ENCODE peak calls at places on chromosomes 3 and 15, in seven cellular contexts. X is IMR-90, R is H9, J is neuronal stem cell, A is H1, W is mesendoderm, O is trophoblast cell. S is an unnamed sample.

GRCh38 chr3:29494305-29495036 is 213.6 kb downstream of the RBMS3 start:
- DNase-seq in X (peak), R (no peak), J (no peak), A (no peak), W (no peak), O (no peak), S (peak)

GRCh38 chr15:57306305-57306943 is 69.9 kb upstream of the CGNL1 start:
- DNase-seq in X (peak), R (peak), J (peak), A (peak), W (peak), O (peak), S (peak)

GRCh38 chr3:137304313-137305056 is 346.7 kb downstream of the IL20RB start:
- DNase-seq in X (no peak), R (peak), J (no peak), A (peak), W (peak), O (no peak), S (no peak)

GRCh38 chr3:2643606-2644005 is 466.6 kb downstream of the IL5RA start:
- DNase-seq in X (no peak), R (no peak), J (no peak), A (no peak), W (no peak), O (no peak), S (no peak)

GRCh38 chr15:98530570-98530969 is 117.8 kb upstream of the IGF1R start:
- DNase-seq in X (no peak), R (no peak), J (no peak), A (no peak), W (no peak), O (no peak), S (no peak)

GRCh38 chr3:39900462-39901002 is 91.1 kb downstream of the MYRIP start:
- DNase-seq in X (no peak), R (no peak), J (no peak), A (no peak), W (no peak), O (peak), S (no peak)

GRCh38 chr3:123475786-123476185 is 26.9 kb upstream of the ADCY5 start:
- DNase-seq in X (no peak), R (no peak), J (no peak), A (no peak), W (no peak), O (no peak), S (no peak)

GRCh38 chr3:16124636-16125035 is 49.8 kb upstream of the GALNT15 start:
- DNase-seq in X (peak), R (no peak), J (no peak), A (no peak), W (no peak), O (no peak), S (peak)

GRCh38 chr3:117084739-117085270 is 375.2 kb downstream of the TUSC7 start:
- DNase-seq in X (no peak), R (no peak), J (no peak), A (no peak), W (no peak), O (no peak), S (no peak)

GRCh38 chr3:15241341-15241740 is 35.3 kb downstream of the CAPN7 start:
- DNase-seq in X (no peak), R (no peak), J (no peak), A (no peak), W (peak), O (peak), S (peak)

GRCh38 chr15:65368300-65368617 is 9.5 kb downstream of the IGDCC3 start:
- DNase-seq in X (no peak), R (peak), J (peak), A (peak), W (peak), O (no peak), S (no peak)

GRCh38 chr3:184262166-184262926 is 993 bp upstream of the CAMK2N2 start:
- DNase-seq in X (peak), R (peak), J (no peak), A (peak), W (peak), O (peak), S (no peak)

GRCh38 chr3:154182322-154182922 is 61.2 kb downstream of the ARHGEF26 start:
- DNase-seq in X (no peak), R (no peak), J (no peak), A (no peak), W (no peak), O (no peak), S (no peak)

GRCh38 chr15:69090197-69090948 is 70.1 kb upstream of the GLCE start:
- DNase-seq in X (peak), R (peak), J (no peak), A (no peak), W (peak), O (no peak), S (peak)

GRCh38 chr3:197372076-197372661 is 73.8 kb upstream of the DLG1 start:
- DNase-seq in X (peak), R (no peak), J (no peak), A (no peak), W (peak), O (peak), S (peak)

GRCh38 chr3:85476891-85477495 is 518.2 kb downstream of the CADM2 start:
- DNase-seq in X (no peak), R (no peak), J (no peak), A (no peak), W (peak), O (peak), S (no peak)

GRCh38 chr15:96693515-96693914 is 363.0 kb downstream of the NR2F2 start:
- DNase-seq in X (no peak), R (no peak), J (no peak), A (no peak), W (no peak), O (no peak), S (no peak)

GRCh38 chr3:112814256-112814655 is 32.4 kb downstream of the CD200R1L start:
- DNase-seq in X (peak), R (no peak), J (no peak), A (no peak), W (peak), O (peak), S (peak)

GRCh38 chr15:57044961-57045360 is 126.5 kb downstream of the TCF12 start:
- DNase-seq in X (no peak), R (no peak), J (no peak), A (no peak), W (no peak), O (no peak), S (no peak)

GRCh38 chr15:77739591-77740378 is 107.1 kb upstream of the LINGO1 start:
- DNase-seq in X (no peak), R (peak), J (peak), A (peak), W (no peak), O (no peak), S (no peak)

GRCh38 chr3:130508970-130509369 is 8.0 kb upstream of the COL6A6 start:
- DNase-seq in X (no peak), R (no peak), J (no peak), A (no peak), W (no peak), O (no peak), S (no peak)

GRCh38 chr3:133926736-133927542 is 31.3 kb upstream of the RAB6B start:
- DNase-seq in X (no peak), R (peak), J (peak), A (peak), W (peak), O (no peak), S (peak)

GRCh38 chr15:65641723-65642475 is 20.2 kb downstream of the SLC24A1 start:
- DNase-seq in X (no peak), R (no peak), J (no peak), A (no peak), W (peak), O (no peak), S (no peak)

DNA sequence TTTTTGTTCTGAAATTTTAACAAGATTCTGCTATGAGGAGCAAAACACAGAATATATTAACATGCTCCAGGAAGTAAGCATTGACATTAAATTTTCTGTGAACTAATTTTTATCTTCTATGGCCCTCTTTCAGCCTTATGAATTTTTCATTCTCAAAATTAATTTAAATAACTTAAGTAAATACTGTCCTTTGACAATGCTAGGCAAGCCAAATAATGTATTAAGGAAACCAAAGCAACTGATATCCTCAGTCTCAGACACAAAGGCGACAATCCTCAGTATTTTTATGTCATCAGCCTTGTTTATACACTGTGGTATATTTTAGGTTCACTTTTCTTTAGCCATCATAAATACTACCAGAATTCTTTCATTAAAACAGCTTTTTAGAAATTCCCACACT is 159.8 kb downstream of the CGGBP1 start:
- DNase-seq in X (no peak), R (no peak), J (no peak), A (no peak), W (no peak), O (no peak), S (no peak)
- H2AK5ac ChIP-seq in X (no peak), R (no peak), J (no peak), A (no peak), W (no peak), O (no peak), S (no peak)

DNA sequence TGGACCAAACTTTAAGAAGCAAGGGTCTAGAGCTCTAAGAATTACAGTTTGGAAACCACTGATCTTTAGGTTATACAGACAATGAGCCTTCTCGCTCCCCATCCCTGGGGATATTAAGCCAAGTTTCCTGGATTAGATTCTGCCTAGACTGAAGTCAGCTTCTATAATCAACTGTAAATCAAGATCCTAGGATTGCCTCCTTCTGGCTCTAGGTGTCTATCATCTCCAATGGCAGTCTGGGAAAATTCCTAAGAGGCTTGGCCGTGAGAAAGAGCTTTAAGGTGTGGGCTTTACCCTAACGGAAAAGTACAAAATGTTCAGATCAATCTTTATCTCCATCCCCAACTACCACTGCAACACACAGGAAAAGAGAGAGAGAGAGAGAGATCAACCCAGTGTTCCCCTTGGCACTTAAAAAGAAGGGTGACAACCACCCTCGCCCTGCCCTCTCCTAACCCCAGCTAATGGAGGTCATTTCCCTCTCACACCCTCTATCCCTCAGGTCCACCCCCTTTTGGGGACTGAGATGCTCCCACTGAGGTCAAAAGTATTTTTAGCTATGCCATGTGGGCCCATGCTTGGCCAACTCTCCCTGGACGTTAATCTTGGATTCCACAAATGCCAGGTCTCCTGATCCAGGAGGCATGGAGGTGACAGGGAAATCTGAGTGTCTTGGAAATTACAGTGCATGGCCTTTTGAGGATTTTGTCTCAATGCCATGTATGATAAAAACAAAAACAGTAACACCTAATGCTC is 202.8 kb upstream of the BCL6 start:
- DNase-seq in X (no peak), R (no peak), J (no peak), A (no peak), W (no peak), O (no peak), S (no peak)
- H3K9ac ChIP-seq in X (no peak), R (no peak), J (no peak), A (no peak), W (no peak), O (no peak), S (no peak)

DNA sequence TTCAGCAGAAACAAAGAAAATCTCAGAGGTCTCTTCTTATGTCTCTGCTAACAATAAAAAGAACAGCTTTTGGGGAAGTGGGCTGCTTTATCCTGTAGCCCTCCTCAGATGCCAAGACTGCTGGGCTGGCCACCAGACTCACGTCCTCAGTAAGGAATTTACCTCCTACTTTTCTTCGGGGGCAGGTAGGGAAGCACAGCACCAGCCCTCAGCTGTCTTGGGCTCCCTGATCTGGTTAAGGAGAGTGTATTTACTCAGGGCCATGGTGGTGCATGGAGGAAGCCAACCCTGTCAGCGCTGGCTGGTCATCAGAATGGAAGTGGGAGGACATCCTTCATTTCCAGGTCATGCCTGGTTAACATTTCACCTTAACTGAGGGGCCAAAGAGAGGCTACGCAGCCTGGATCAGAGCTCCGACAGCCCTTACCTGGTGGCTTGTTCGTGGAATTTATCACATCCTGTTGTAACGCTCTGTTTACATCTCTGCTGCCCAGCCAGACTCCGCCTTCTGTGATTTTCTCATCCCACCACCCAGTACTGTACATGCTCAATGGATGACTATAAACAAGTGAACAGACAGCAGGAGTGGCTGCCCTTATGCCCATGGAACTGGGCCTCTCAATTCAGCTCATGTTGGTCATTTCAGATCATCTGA is 108.3 kb downstream of the IGF2BP2 start:
- DNase-seq in X (no peak), R (no peak), J (no peak), A (no peak), W (peak), O (no peak), S (no peak)
- H2AK5ac ChIP-seq in X (peak), R (no peak), J (no peak), A (peak), W (no peak), O (peak), S (no peak)

DNA sequence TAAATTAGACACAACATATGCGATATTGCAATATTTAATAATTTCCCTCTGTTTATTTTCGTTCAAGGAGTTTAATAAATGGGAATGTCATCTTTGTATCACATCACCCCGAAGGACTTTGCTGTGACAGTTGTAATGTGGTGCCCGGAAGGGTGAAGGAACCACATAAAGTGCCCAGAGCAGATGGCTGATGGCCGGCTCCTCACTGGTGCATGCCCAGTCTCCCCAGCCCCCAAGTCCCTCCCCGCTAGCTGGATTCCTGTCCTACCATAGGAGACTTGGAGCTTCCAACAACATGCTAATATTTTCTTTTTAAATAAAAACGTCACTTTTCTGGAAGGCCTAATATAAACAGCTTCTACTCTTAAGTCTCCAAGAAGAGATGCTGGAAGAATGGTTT is 273.9 kb upstream of the LRTM1 start:
- DNase-seq in X (peak), R (no peak), J (no peak), A (no peak), W (no peak), O (no peak), S (no peak)
- H3K9ac ChIP-seq in X (peak), R (no peak), J (no peak), A (no peak), W (no peak), O (no peak), S (peak)

DNA sequence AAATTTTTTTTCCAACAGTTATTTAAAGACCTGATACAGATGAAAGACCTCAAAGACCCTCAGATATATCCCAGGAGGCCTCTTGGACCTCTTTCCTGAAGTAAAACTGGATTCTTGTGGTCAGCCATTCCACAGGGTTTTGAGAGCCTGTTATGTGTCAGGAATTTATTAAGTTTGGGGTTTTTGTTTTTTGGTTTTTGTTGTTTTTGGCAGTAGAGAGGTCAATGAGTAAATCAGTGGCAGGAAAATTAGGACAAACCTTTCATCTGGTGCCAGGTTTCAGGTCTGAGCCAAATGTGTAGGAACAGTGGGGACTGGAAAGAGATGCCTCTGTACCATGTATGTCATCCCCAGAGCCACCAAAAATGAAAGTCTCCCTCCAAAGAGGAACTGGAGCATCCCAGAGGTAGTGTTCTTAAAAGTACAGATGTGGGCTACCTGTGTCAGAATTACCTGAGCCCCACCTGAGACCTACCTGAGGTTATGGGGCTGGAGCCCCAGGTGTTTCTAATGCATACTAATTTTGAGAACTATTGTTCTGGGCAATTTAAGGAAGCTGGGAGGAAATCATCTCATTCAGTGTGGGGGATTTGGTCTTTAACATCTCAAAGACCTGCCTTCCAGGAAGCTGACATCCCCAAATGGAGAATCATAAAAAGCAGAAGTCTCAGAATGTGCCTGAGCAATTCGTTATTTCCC is 520.5 kb upstream of the MDFIC2 start:
- DNase-seq in X (peak), R (no peak), J (no peak), A (no peak), W (no peak), O (no peak), S (no peak)
- H2AK5ac ChIP-seq in X (peak), R (no peak), J (no peak), A (no peak), W (no peak), O (no peak), S (peak)

DNA sequence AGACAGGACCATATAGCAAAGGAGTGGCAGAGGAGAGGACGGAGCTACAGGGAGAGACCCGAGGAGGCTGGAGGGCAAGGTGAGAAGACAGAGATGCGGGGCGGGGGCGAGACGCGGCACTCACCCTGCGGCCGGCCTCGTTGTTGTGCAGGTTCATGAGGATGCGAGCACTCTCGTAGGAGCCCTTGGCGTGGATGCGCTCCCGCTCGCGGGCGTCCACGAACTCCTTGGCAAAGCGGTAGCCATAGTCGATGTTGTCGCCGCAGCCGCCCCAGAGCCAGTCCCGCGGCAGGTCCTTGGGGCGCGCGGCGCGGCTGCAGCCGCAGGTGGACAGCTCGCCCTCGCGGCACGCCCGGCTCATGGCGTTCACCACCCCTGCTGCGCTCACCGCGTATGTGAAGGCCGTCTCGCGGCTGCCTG is 12.9 kb downstream of the WNT5A start:
- DNase-seq in X (no peak), R (peak), J (peak), A (peak), W (no peak), O (no peak), S (no peak)
- H3K9ac ChIP-seq in X (peak), R (no peak), J (peak), A (no peak), W (no peak), O (no peak), S (no peak)

DNA sequence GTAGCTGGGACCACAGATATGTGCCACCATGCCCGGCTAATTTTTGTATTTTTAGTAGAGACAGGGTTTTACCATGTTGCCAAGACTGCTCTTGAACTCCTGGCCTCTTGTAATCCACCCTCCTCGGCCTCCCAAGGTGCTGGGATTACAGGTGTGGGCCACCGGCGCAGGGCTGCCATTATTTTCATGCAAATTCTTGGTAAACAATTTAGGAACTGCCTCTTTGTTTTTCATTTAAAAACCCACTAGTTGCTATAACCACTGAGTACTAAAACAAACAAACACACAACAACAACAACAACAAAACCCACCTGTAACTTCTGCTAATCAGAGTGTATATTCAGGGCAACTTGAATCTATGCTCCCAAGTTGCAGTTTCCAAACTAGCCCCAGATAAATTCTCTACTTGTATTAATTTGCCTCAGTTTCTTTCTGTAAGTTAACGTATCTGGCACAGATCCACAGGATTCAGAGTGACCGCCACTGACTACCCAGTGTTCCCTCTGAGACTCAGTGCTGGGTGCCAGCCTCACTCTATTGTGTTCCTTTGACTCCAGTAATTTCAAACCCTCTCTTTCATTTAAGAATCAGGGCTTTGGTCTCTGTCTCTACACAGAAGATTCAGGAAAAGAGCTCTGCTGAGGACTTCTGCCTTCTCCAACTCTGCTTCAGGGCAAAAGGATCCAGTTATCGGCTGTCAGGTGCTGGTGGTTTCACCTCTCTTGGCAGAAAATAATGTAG is 18.6 kb upstream of the ZNF710 start:
- DNase-seq in X (no peak), R (peak), J (no peak), A (no peak), W (no peak), O (no peak), S (no peak)
- H2AK5ac ChIP-seq in X (no peak), R (peak), J (no peak), A (peak), W (no peak), O (no peak), S (no peak)

GRCh38 chr3:43996379-43997301 is 245.0 kb upstream of the TOPAZ1 start:
- DNase-seq in X (no peak), R (peak), J (peak), A (peak), W (peak), O (peak), S (peak)
- H3K9ac ChIP-seq in X (no peak), R (no peak), J (peak), A (no peak), W (peak), O (no peak), S (peak)

GRCh38 chr3:175234541-175234940 is 375.4 kb downstream of the NAALADL2 start:
- DNase-seq in X (no peak), R (no peak), J (no peak), A (no peak), W (no peak), O (no peak), S (no peak)

GRCh38 chr3:175238848-175239247 is 379.7 kb downstream of the NAALADL2 start:
- DNase-seq in X (no peak), R (no peak), J (no peak), A (no peak), W (no peak), O (no peak), S (no peak)

GRCh38 chr3:175234075-175234474 is 374.9 kb downstream of the NAALADL2 start:
- DNase-seq in X (no peak), R (no peak), J (no peak), A (no peak), W (no peak), O (no peak), S (no peak)
- H2AK5ac ChIP-seq in X (no peak), R (no peak), J (no peak), A (no peak), W (no peak), O (no peak), S (no peak)